ENCODE peak calls at places on chromosomes 7 and 10, in nine cellular contexts. K, R, D, O, M, V, L, P and C are unnamed samples.

GRCh38 chr10:49385939-49386922 is 9.7 kb downstream of the DRGX start:
- DNase-seq in L (no peak), D (no peak), M (no peak), R (no peak), P (no peak), O (no peak), K (no peak), V (no peak), C (peak; percentile 80)

GRCh38 chr10:110918269-110918632 is 729 bp downstream of the BBIP1 start:
- DNase-seq in V (peak; percentile 87), L (no peak), O (peak; percentile 96), R (no peak), P (peak; percentile 93), M (peak; percentile 98), D (peak; percentile 95), K (peak; percentile 94), C (peak; percentile 97)

GRCh38 chr7:77843194-77843593 is 44.6 kb downstream of the PHTF2 start:
- DNase-seq in D (no peak), R (no peak), P (no peak), O (no peak), M (no peak), L (no peak), K (no peak), V (no peak), C (no peak)

GRCh38 chr7:30491417-30491816 is 12.8 kb upstream of the NOD1 start:
- DNase-seq in P (no peak), K (no peak), D (no peak), L (no peak), O (no peak), R (no peak), V (no peak), M (no peak), C (no peak)

GRCh38 chr10:116880716-116881440 is 31.6 kb downstream of the ENO4 start:
- DNase-seq in M (no peak), R (no peak), D (no peak), P (no peak), V (no peak), O (no peak), K (no peak), L (no peak), C (no peak)

GRCh38 chr10:87675396-87676376 is 16.0 kb downstream of the PAPSS2 start:
- DNase-seq in R (no peak), P (no peak), L (no peak), M (no peak), D (no peak), K (peak; percentile 95), O (no peak), V (no peak), C (no peak)

GRCh38 chr10:90746829-90747228 is 111.0 kb downstream of the HTR7 start:
- DNase-seq in V (no peak), R (no peak), P (no peak), D (no peak), K (no peak), O (no peak), M (no peak), L (no peak), C (no peak)

GRCh38 chr7:39547336-39547735 is 18.9 kb upstream of the YAE1 start:
- DNase-seq in M (no peak), D (no peak), P (no peak), O (no peak), R (peak; percentile 6), K (no peak), L (no peak), V (no peak), C (no peak)

GRCh38 chr10:1128649-1129048 is 72.5 kb downstream of the WDR37 start:
- DNase-seq in M (no peak), P (no peak), K (no peak), L (no peak), R (no peak), O (no peak), V (no peak), D (no peak), C (no peak)

GRCh38 chr10:123808873-123809272 is 82.7 kb downstream of the CPXM2 start:
- DNase-seq in D (no peak), V (no peak), M (peak; percentile 11), L (no peak), R (no peak), P (peak; percentile 21), K (no peak), O (no peak), C (no peak)

GRCh38 chr7:116652793-116653192 is 19.2 kb upstream of the MET start:
- DNase-seq in K (peak; percentile 44), R (no peak), P (no peak), O (no peak), V (no peak), D (no peak), M (no peak), L (no peak), C (no peak)

GRCh38 chr10:17229967-17230682 is 2.1 kb downstream of the VIM start:
- DNase-seq in M (peak; percentile 82), O (peak; percentile 85), V (peak; percentile 72), D (peak; percentile 73), L (peak; percentile 84), K (peak; percentile 55), R (peak; percentile 84), P (peak; percentile 89), C (peak; percentile 82)

GRCh38 chr7:117308891-117309290 is 14.0 kb downstream of the WNT2 start:
- DNase-seq in P (no peak), V (no peak), L (no peak), K (no peak), R (no peak), O (no peak), D (no peak), M (no peak), C (no peak)

GRCh38 chr7:45978731-45979211 is 57.7 kb upstream of the IGFBP3 start:
- DNase-seq in M (no peak), L (no peak), R (no peak), K (peak; percentile 12), V (no peak), O (no peak), P (no peak), D (no peak), C (no peak)

GRCh38 chr7:136134503-136134902 is 157.3 kb upstream of the MTPN start:
- DNase-seq in R (no peak), M (no peak), O (no peak), V (no peak), P (no peak), L (no peak), K (peak; percentile 44), D (no peak), C (no peak)

GRCh38 chr7:32677593-32677992 is 182.3 kb downstream of the AVL9 start:
- DNase-seq in R (no peak), O (no peak), D (no peak), M (no peak), V (no peak), L (no peak), P (no peak), K (no peak), C (no peak)

GRCh38 chr7:2041496-2042367 is 191.0 kb downstream of the MAD1L1 start:
- DNase-seq in K (no peak), L (peak; percentile 35), V (no peak), P (no peak), O (no peak), D (no peak), R (no peak), M (peak; percentile 0), C (no peak)

GRCh38 chr7:22860337-22860736 is 37.7 kb upstream of the TOMM7 start:
- DNase-seq in M (no peak), V (no peak), L (no peak), O (no peak), P (no peak), D (no peak), R (no peak), K (no peak), C (no peak)
- TF ChIP-seq POLR2A in M (no peak), V (no peak), L (no peak), O (no peak), P (no peak), D (no peak), R (no peak), K (no peak), C (no peak)

DNA sequence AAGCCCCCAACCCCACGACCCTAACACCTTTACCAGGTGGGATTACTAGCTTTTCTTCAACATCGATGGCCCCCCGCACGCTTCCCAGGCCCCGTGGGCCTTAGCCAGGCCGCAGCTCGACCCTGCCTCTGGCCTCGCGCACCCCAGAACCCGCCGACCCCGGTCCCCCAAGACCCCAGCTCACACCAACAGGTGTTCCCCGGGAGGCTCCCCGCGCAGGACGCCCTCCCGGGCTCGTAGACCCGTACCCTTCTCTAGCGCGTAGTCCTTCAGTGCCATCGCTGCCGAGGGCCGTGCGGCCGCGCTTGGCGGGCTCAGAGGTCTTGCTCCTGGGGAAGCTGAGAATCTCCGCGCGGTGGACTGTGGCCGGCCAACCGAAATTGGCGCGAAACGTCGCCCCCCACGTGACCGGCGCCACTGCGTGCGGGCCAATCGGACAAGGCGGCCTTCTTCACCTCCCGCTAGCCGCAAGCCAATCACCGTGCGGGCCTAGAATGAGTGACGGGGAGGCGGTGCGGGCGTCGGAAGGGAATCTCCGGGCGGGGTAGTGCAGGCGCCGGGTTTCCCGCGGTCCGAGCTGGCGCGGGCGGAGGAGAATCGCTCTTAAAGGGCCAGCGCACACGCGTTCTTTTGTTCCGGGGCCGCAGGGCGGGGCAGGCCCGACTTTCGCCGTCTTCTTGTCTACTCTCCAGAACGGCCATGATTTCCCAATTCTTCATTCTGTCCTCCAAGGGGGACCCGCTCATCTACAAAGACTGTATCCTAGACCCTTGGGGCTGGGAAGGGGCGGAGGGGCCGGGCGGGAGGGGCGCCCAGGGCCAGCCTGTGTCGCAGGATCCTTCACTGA is at the start of the genes AP4M1 and MCM7:
- DNase-seq in L (peak; percentile 100), R (peak; percentile 99), O (peak; percentile 99), V (peak; percentile 97), K (peak; percentile 99), P (peak; percentile 96), D (peak; percentile 98), M (peak; percentile 99), C (peak; percentile 98)
- TF ChIP-seq POLR2A in L (peak; percentile 13), R (peak; percentile 88), O (peak; percentile 40), V (peak; percentile 43), K (peak; percentile 76), P (no peak), D (peak; percentile 14), M (no peak), C (no peak)

DNA sequence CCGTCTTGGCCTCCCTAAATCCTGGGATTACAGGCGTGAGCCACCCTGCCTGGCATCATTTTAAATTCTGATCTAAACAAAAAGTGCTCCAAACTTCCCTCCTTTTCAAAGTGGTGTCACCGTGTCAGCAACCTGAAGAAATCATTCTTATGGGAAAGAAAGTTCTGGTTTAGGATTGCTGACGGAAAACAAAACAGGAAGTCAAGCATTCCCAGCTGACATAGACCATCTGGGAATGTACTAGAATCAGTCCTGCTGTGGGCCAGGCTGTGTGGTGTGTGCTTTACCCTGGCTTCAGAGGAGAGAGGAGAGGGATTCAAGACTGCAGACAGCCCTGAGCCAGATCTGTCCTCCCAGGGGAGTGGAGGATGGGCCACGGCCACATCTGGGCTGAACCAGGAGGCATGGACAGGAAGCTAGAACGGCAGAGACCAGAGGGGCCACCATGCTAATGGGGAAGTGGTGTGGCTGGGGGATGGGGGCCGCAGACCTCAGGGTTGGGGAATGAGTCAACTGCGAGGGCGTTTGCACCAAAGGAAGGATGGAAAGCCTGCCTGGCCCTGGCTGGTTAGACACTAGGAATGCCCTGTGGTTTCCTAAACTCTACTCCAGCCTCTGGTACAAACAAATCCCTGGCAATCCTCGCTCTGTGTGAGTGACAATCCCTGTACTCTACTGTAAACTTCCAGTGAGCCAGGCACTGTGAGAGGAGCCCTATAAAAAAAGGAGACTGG is 16.7 kb upstream of the CLIP2 start:
- DNase-seq in P (no peak), M (peak; percentile 75), D (peak; percentile 34), O (peak; percentile 82), K (peak; percentile 97), V (peak; percentile 39), R (no peak), L (peak; percentile 66), C (peak; percentile 70)
- TF ChIP-seq POLR2A in P (no peak), M (no peak), D (no peak), O (no peak), K (peak; percentile 60), V (no peak), R (no peak), L (peak; percentile 16), C (no peak)

GRCh38 chr10:44864637-44865288 is 46.4 kb upstream of the TMEM72 start:
- DNase-seq in P (peak; percentile 60), O (peak; percentile 91), M (peak; percentile 89), V (peak; percentile 95), D (peak; percentile 80), K (peak; percentile 75), R (peak; percentile 64), L (peak; percentile 92), C (peak; percentile 87)
- TF ChIP-seq POLR2A in P (no peak), O (peak; percentile 11), M (no peak), V (no peak), D (no peak), K (no peak), R (no peak), L (no peak), C (no peak)